ENCODE peak calls at places on chromosome 7, in ten cellular contexts. H, T, E, I, S, X, R, B, J and D are unnamed samples.

GRCh38 chr7:132004528-132004927 is 448.1 kb upstream of the PODXL start:
- DNase-seq in H (no peak), T (no peak), E (no peak), I (peak), S (peak), X (no peak), R (no peak), B (no peak), J (no peak), D (no peak)

GRCh38 chr7:142867398-142868187 is 12.7 kb downstream of the EPHB6 start:
- DNase-seq in H (no peak), T (no peak), E (no peak), I (no peak), S (no peak), X (no peak), R (no peak), B (no peak), J (no peak), D (no peak)

GRCh38 chr7:2018786-2019692 is 213.7 kb downstream of the MAD1L1 start:
- DNase-seq in H (no peak), T (no peak), E (peak), I (peak), S (peak), X (no peak), R (no peak), B (no peak), J (no peak), D (peak)

GRCh38 chr7:997404-998395 is 14.7 kb downstream of the CYP2W1 start:
- DNase-seq in H (peak), T (no peak), E (peak), I (no peak), S (no peak), X (no peak), R (no peak), B (no peak), J (no peak), D (no peak)

GRCh38 chr7:137343483-137343841 is at the start of gene PTN:
- DNase-seq in H (peak), T (no peak), E (peak), I (peak), S (peak), X (no peak), R (no peak), B (no peak), J (peak), D (peak)

GRCh38 chr7:30331338-30331737 is 46.9 kb downstream of the ZNRF2 start:
- DNase-seq in H (no peak), T (no peak), E (no peak), I (peak), S (no peak), X (no peak), R (no peak), B (no peak), J (peak), D (no peak)

GRCh38 chr7:99420213-99420612 is 11.4 kb downstream of the BUD31 start:
- DNase-seq in H (no peak), T (no peak), E (peak), I (no peak), S (no peak), X (no peak), R (no peak), B (no peak), J (no peak), D (no peak)

GRCh38 chr7:56079450-56080185 is 13.1 kb downstream of the PHKG1 start:
- DNase-seq in H (peak), T (peak), E (no peak), I (peak), S (peak), X (no peak), R (no peak), B (no peak), J (no peak), D (no peak)

GRCh38 chr7:107661081-107661864 is 645 bp downstream of the SLC26A4 start:
- DNase-seq in H (peak), T (peak), E (peak), I (peak), S (peak), X (peak), R (no peak), B (no peak), J (peak), D (no peak)

GRCh38 chr7:116582806-116583444 is 58.1 kb downstream of the CAV1 start:
- DNase-seq in H (no peak), T (no peak), E (no peak), I (peak), S (peak), X (peak), R (no peak), B (no peak), J (no peak), D (no peak)

GRCh38 chr7:70523626-70524351 is 608.2 kb upstream of the GALNT17 start:
- DNase-seq in H (no peak), T (no peak), E (no peak), I (no peak), S (no peak), X (no peak), R (no peak), B (no peak), J (no peak), D (no peak)

GRCh38 chr7:5532520-5533335 is 109.1 kb upstream of the TNRC18 start:
- DNase-seq in H (no peak), T (peak), E (peak), I (no peak), S (no peak), X (peak), R (no peak), B (peak), J (peak), D (no peak)

GRCh38 chr7:39415091-39415820 is 150.9 kb upstream of the YAE1 start:
- DNase-seq in H (no peak), T (no peak), E (no peak), I (no peak), S (no peak), X (no peak), R (no peak), B (no peak), J (no peak), D (no peak)

GRCh38 chr7:10429516-10429915 is 544.2 kb upstream of the PHF14 start:
- DNase-seq in H (no peak), T (no peak), E (no peak), I (no peak), S (no peak), X (no peak), R (no peak), B (no peak), J (no peak), D (no peak)

GRCh38 chr7:120838281-120838682 is 19.7 kb downstream of the TSPAN12 start:
- DNase-seq in H (no peak), T (no peak), E (no peak), I (no peak), S (no peak), X (peak), R (no peak), B (no peak), J (no peak), D (no peak)

GRCh38 chr7:130276796-130277762 is 10.4 kb downstream of the CPA2 start:
- DNase-seq in H (no peak), T (no peak), E (no peak), I (peak), S (no peak), X (peak), R (no peak), B (no peak), J (no peak), D (no peak)

GRCh38 chr7:99665312-99665759 is 14.5 kb downstream of the CYP3A5 start:
- DNase-seq in H (no peak), T (no peak), E (no peak), I (no peak), S (no peak), X (no peak), R (no peak), B (no peak), J (no peak), D (no peak)

GRCh38 chr7:1160665-1161010 is 642 bp upstream of the ZFAND2A start:
- DNase-seq in H (peak), T (no peak), E (peak), I (peak), S (peak), X (peak), R (no peak), B (no peak), J (peak), D (no peak)

GRCh38 chr7:27096756-27097514 is 1.1 kb upstream of the HOXA1 start:
- DNase-seq in H (no peak), T (no peak), E (peak), I (peak), S (peak), X (peak), R (no peak), B (no peak), J (no peak), D (no peak)

GRCh38 chr7:124269774-124270173 is 236.9 kb upstream of the TMEM229A start:
- DNase-seq in H (no peak), T (no peak), E (no peak), I (no peak), S (no peak), X (no peak), R (no peak), B (no peak), J (no peak), D (no peak)

GRCh38 chr7:2440608-2441245 is 35.5 kb downstream of the GRIFIN start:
- DNase-seq in H (no peak), T (peak), E (peak), I (no peak), S (no peak), X (no peak), R (no peak), B (no peak), J (peak), D (no peak)

GRCh38 chr7:46210467-46210866 is 289.4 kb upstream of the IGFBP3 start:
- DNase-seq in H (no peak), T (no peak), E (no peak), I (no peak), S (no peak), X (no peak), R (no peak), B (no peak), J (no peak), D (no peak)

GRCh38 chr7:127214956-127215355 is 37.8 kb downstream of the GRM8 start:
- DNase-seq in H (no peak), T (no peak), E (no peak), I (no peak), S (no peak), X (no peak), R (no peak), B (no peak), J (no peak), D (no peak)

GRCh38 chr7:1977059-1977875 is 255.5 kb downstream of the MAD1L1 start:
- DNase-seq in H (peak), T (no peak), E (peak), I (no peak), S (no peak), X (no peak), R (no peak), B (no peak), J (no peak), D (no peak)

GRCh38 chr7:19958309-19958896 is 185.0 kb upstream of the TMEM196 start:
- DNase-seq in H (no peak), T (no peak), E (no peak), I (peak), S (no peak), X (no peak), R (peak), B (no peak), J (peak), D (no peak)

GRCh38 chr7:124246262-124246863 is 213.5 kb upstream of the TMEM229A start:
- DNase-seq in H (no peak), T (no peak), E (no peak), I (no peak), S (no peak), X (no peak), R (no peak), B (no peak), J (no peak), D (no peak)

GRCh38 chr7:5595545-5596045 is 172.0 kb upstream of the TNRC18 start:
- DNase-seq in H (no peak), T (no peak), E (no peak), I (peak), S (no peak), X (peak), R (peak), B (no peak), J (no peak), D (no peak)

GRCh38 chr7:133853706-133854276 is 273.3 kb upstream of the LRGUK start:
- DNase-seq in H (no peak), T (peak), E (peak), I (peak), S (peak), X (peak), R (peak), B (no peak), J (peak), D (no peak)
- TF ChIP-seq CTCF in H (peak), T (no peak), E (no peak), I (peak), S (peak), X (peak), R (peak), B (no peak), J (peak), D (peak)

GRCh38 chr7:7970113-7970619 is 1.6 kb downstream of the GLCCI1 start:
- DNase-seq in H (peak), T (no peak), E (no peak), I (no peak), S (no peak), X (no peak), R (no peak), B (no peak), J (no peak), D (no peak)
- TF ChIP-seq CTCF in H (no peak), T (no peak), E (no peak), I (no peak), S (no peak), X (no peak), R (no peak), B (no peak), J (no peak), D (no peak)

GRCh38 chr7:105857009-105857952 is 19.1 kb downstream of the ATXN7L1 start:
- DNase-seq in H (no peak), T (no peak), E (no peak), I (no peak), S (no peak), X (no peak), R (no peak), B (no peak), J (no peak), D (no peak)

GRCh38 chr7:105854516-105854915 is 21.9 kb downstream of the ATXN7L1 start:
- DNase-seq in H (no peak), T (no peak), E (no peak), I (no peak), S (no peak), X (no peak), R (no peak), B (no peak), J (no peak), D (no peak)

GRCh38 chr7:105851064-105851463 is 25.3 kb downstream of the ATXN7L1 start:
- DNase-seq in H (no peak), T (no peak), E (no peak), I (no peak), S (no peak), X (no peak), R (no peak), B (no peak), J (no peak), D (no peak)

GRCh38 chr7:105849122-105849855 is 27.1 kb downstream of the ATXN7L1 start:
- DNase-seq in H (no peak), T (no peak), E (no peak), I (peak), S (no peak), X (peak), R (no peak), B (peak), J (no peak), D (no peak)

DNA sequence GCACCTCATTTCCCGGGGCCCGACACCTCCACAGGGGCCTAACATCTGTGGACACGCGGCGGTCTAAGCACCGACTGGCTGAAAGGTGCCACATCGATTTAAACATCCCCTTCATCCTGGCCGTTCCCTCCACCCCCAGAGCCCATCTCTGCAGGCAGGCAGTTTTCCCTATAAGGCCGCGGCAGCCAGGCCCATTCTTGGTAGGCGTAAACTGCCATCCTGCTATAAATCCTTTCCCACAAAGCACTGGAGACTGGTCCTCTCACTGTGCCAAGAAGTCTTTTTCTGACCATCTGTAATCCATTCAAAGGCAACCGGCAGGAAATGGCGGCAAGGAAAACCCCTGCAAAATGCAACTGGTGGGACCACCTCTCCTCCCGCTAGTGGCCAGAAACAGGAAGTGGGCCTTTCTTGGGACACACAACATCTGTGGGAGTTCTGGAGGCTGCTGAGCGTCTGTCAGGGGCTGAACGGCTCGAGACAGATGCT is 22.4 kb downstream of the ATXN7L1 start:
- DNase-seq in H (peak), T (no peak), E (no peak), I (peak), S (no peak), X (no peak), R (no peak), B (no peak), J (no peak), D (no peak)
- TF ChIP-seq CTCF in H (peak), T (no peak), E (no peak), I (no peak), S (no peak), X (no peak), R (no peak), B (no peak), J (no peak), D (peak)

GRCh38 chr7:95545007-95545615 is 51.2 kb downstream of the PDK4 start:
- DNase-seq in H (no peak), T (peak), E (no peak), I (peak), S (no peak), X (no peak), R (peak), B (no peak), J (peak), D (no peak)
- TF ChIP-seq CTCF in H (no peak), T (peak), E (peak), I (peak), S (peak), X (no peak), R (peak), B (no peak), J (peak), D (peak)

DNA sequence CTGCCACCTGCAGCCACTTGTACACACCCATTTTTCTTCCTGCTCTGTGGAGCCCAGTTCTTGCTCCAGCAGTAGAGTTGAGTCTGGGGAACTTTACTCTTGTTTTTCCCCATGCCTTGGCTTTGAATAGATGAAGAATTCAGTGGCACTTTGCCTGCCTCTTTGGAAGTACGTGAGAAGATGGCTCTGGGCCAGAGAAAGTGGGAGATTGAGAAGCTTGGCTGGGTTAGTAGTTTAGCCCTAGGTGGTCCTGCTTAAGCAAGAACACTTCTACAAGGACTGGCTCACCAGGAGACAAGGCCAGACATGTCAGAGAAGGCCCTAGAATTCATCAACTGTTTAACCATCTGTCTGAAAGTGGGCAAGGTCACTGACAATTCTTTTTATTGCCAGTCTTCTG is 410.3 kb downstream of the TYW1 start:
- DNase-seq in H (no peak), T (no peak), E (no peak), I (no peak), S (no peak), X (no peak), R (no peak), B (no peak), J (no peak), D (no peak)
- TF ChIP-seq CTCF in H (no peak), T (no peak), E (no peak), I (no peak), S (no peak), X (no peak), R (no peak), B (no peak), J (no peak), D (no peak)

GRCh38 chr7:91055219-91055618 is 209.0 kb upstream of the FZD1 start:
- DNase-seq in H (no peak), T (no peak), E (no peak), I (no peak), S (no peak), X (no peak), R (no peak), B (no peak), J (no peak), D (no peak)
- TF ChIP-seq CTCF in H (no peak), T (no peak), E (no peak), I (no peak), S (no peak), X (no peak), R (no peak), B (no peak), J (no peak), D (peak)